ENCODE peak calls at places on chromosomes 2 and 18, in ten cellular contexts. G, L, N, B, J, P, T, D, M and U are unnamed samples.

GRCh38 chr2:200509608-200510433 is at the start of gene KCTD18:
- DNase-seq in N (peak; percentile 64), L (peak; percentile 98), B (peak; percentile 87), P (peak; percentile 93), G (peak; percentile 86), J (peak; percentile 58), D (peak; percentile 88), T (peak; percentile 96), M (peak; percentile 60), U (peak; percentile 68)

GRCh38 chr2:28505361-28505760 is 9.5 kb downstream of the PLB1 start:
- DNase-seq in L (no peak), P (no peak), T (no peak), M (no peak), J (no peak), G (no peak), B (no peak), D (no peak), N (no peak), U (no peak)

GRCh38 chr18:23380001-23380550 is 73.0 kb upstream of the RIOK3 start:
- DNase-seq in J (no peak), M (no peak), B (no peak), N (no peak), P (no peak), L (no peak), T (no peak), D (no peak), G (no peak), U (peak; percentile 84)

GRCh38 chr2:189614585-189614984 is 34.0 kb upstream of the SLC40A1 start:
- DNase-seq in T (no peak), P (no peak), L (no peak), N (no peak), J (no peak), M (no peak), B (no peak), D (no peak), G (no peak), U (no peak)

GRCh38 chr2:55885129-55885943 is 38.2 kb downstream of the EFEMP1 start:
- DNase-seq in P (no peak), L (no peak), B (no peak), T (no peak), D (no peak), M (no peak), J (peak; percentile 47), N (no peak), G (no peak), U (peak; percentile 72)

GRCh38 chr2:168525741-168526140 is 69.7 kb downstream of the CERS6 start:
- DNase-seq in B (no peak), D (no peak), N (no peak), J (no peak), M (no peak), T (no peak), G (no peak), L (no peak), P (no peak), U (no peak)

GRCh38 chr2:16378031-16378430 is 287.6 kb downstream of the CYRIA start:
- DNase-seq in G (no peak), B (no peak), P (no peak), T (no peak), M (no peak), L (no peak), D (no peak), N (no peak), J (no peak), U (no peak)

GRCh38 chr18:2402084-2402483 is 169.2 kb downstream of the METTL4 start:
- DNase-seq in T (no peak), P (no peak), J (no peak), D (no peak), B (no peak), N (no peak), G (no peak), L (no peak), M (no peak), U (no peak)

GRCh38 chr2:129812071-129812470 is 167.4 kb upstream of the RAB6C start:
- DNase-seq in J (no peak), P (peak; percentile 88), D (no peak), M (no peak), G (peak; percentile 79), N (peak; percentile 92), T (no peak), L (no peak), B (peak; percentile 38), U (no peak)

GRCh38 chr2:240651185-240651584 is 25.9 kb downstream of the GPR35 start:
- DNase-seq in B (no peak), N (no peak), J (no peak), L (peak; percentile 33), G (no peak), T (no peak), P (no peak), M (no peak), D (no peak), U (no peak)

GRCh38 chr2:45748239-45748638 is 96.8 kb downstream of the PRKCE start:
- DNase-seq in N (no peak), P (no peak), J (peak; percentile 89), L (no peak), B (no peak), M (no peak), D (no peak), T (no peak), G (no peak), U (no peak)

GRCh38 chr2:133525751-133526467 is 42.4 kb downstream of the NCKAP5 start:
- DNase-seq in T (no peak), J (no peak), D (no peak), M (no peak), N (no peak), G (no peak), P (no peak), B (no peak), L (no peak), U (no peak)

GRCh38 chr2:75320893-75321292 is 121.6 kb upstream of the TACR1 start:
- DNase-seq in L (no peak), D (no peak), T (no peak), J (no peak), B (no peak), N (no peak), G (no peak), P (no peak), M (no peak), U (no peak)

GRCh38 chr2:75276093-75277055 is 77.1 kb upstream of the TACR1 start:
- DNase-seq in P (no peak), G (no peak), M (no peak), N (no peak), L (no peak), D (no peak), T (no peak), J (peak; percentile 0), B (no peak), U (no peak)

GRCh38 chr2:46848446-46848845 is 67.2 kb downstream of the MCFD2 start:
- DNase-seq in L (no peak), P (no peak), B (no peak), M (no peak), G (peak; percentile 43), J (no peak), D (no peak), T (no peak), N (no peak), U (no peak)

GRCh38 chr2:176079285-176079830 is 4.4 kb downstream of the EVX2 start:
- DNase-seq in L (no peak), N (no peak), G (no peak), T (no peak), M (no peak), J (no peak), B (no peak), D (no peak), P (no peak), U (no peak)

GRCh38 chr2:233262562-233262961 is 11.1 kb downstream of the ATG16L1 start:
- DNase-seq in P (no peak), D (no peak), N (no peak), G (no peak), J (no peak), B (no peak), T (no peak), M (no peak), L (no peak), U (no peak)

GRCh38 chr18:61569176-61569892 is 236.1 kb downstream of the CDH20 start:
- DNase-seq in G (no peak), J (peak; percentile 51), P (no peak), B (no peak), M (no peak), D (no peak), N (no peak), L (peak; percentile 76), T (no peak), U (peak; percentile 3)

GRCh38 chr2:144099746-144100438 is 420.0 kb downstream of the ZEB2 start:
- DNase-seq in G (no peak), B (no peak), N (no peak), L (no peak), T (no peak), P (no peak), J (peak; percentile 72), D (no peak), M (no peak), U (peak; percentile 15)

GRCh38 chr18:58766164-58766563 is 94.9 kb downstream of the MALT1 start:
- DNase-seq in J (no peak), N (no peak), B (no peak), T (no peak), D (no peak), G (peak; percentile 1), L (no peak), M (no peak), P (no peak), U (no peak)

GRCh38 chr18:48339692-48340091 is 69.5 kb downstream of the ZBTB7C start:
- DNase-seq in P (no peak), D (no peak), J (no peak), T (no peak), L (no peak), M (no peak), B (no peak), N (no peak), G (no peak), U (no peak)

GRCh38 chr18:56952026-56952425 is 194.9 kb upstream of the BOD1L2 start:
- DNase-seq in D (no peak), M (no peak), N (no peak), T (no peak), P (no peak), B (no peak), J (no peak), G (no peak), L (no peak), U (peak; percentile 0)

GRCh38 chr2:86201951-86202692 is 2.9 kb downstream of the MRPL35 start:
- DNase-seq in T (no peak), M (no peak), N (no peak), J (no peak), P (no peak), G (no peak), D (no peak), L (no peak), B (no peak), U (no peak)

GRCh38 chr18:39571511-39571910 is 2005.9 kb upstream of the CELF4 start:
- DNase-seq in D (no peak), G (no peak), T (no peak), M (no peak), P (no peak), N (no peak), L (no peak), J (no peak), B (no peak), U (peak; percentile 1)

GRCh38 chr2:145777297-145777696 is 1257.4 kb upstream of the ZEB2 start:
- DNase-seq in G (no peak), P (no peak), N (no peak), B (no peak), L (no peak), D (no peak), J (no peak), T (no peak), M (no peak), U (no peak)

GRCh38 chr2:76599732-76600368 is 889.1 kb upstream of the GCFC2 start:
- DNase-seq in N (peak; percentile 54), L (no peak), T (no peak), M (peak; percentile 75), P (peak; percentile 59), G (no peak), D (no peak), J (no peak), B (peak; percentile 60), U (peak; percentile 24)

GRCh38 chr18:74065366-74065765 is 82.3 kb downstream of the FBXO15 start:
- DNase-seq in P (no peak), G (no peak), M (no peak), T (no peak), N (no peak), J (no peak), B (no peak), D (no peak), L (no peak), U (no peak)

GRCh38 chr18:23563377-23564043 is 22.8 kb downstream of the NPC1 start:
- DNase-seq in J (no peak), N (no peak), B (no peak), M (no peak), T (no peak), D (no peak), G (no peak), L (no peak), P (no peak), U (no peak)